ENCODE peak calls at places on chromosome 20, in five cellular contexts. M, O, I, U and R are unnamed samples.

GRCh38 chr20:63165538-63166422 is 50.2 kb downstream of the YTHDF1 start:
- DNase-seq in I (no peak), M (no peak), O (no peak), U (no peak), R (no peak)

GRCh38 chr20:37984018-37984785 is 49.1 kb downstream of the TTI1 start:
- DNase-seq in M (no peak), I (no peak), U (no peak), O (no peak), R (no peak)

GRCh38 chr20:57473246-57474042 is 51.5 kb downstream of the CTCFL start:
- DNase-seq in O (peak), M (peak), I (no peak), U (no peak), R (peak)

GRCh38 chr20:61940976-61941720 is 124.5 kb downstream of the TAF4 start:
- DNase-seq in O (no peak), U (no peak), I (no peak), M (no peak), R (no peak)

GRCh38 chr20:51187318-51187717 is 164.4 kb upstream of the KCNG1 start:
- DNase-seq in I (no peak), M (no peak), O (no peak), U (no peak), R (no peak)

GRCh38 chr20:19026901-19027644 is 185.4 kb upstream of the SLC24A3 start:
- DNase-seq in U (no peak), I (no peak), M (no peak), O (no peak), R (no peak)

GRCh38 chr20:17960927-17961599 is 7.5 kb downstream of the SNX5 start:
- DNase-seq in I (peak), O (peak), U (peak), M (no peak), R (no peak)

GRCh38 chr20:37323985-37324384 is 22.0 kb upstream of the SRC start:
- DNase-seq in M (no peak), I (peak), U (peak), O (peak), R (peak)

GRCh38 chr20:47355489-47356219 is 845 bp downstream of the ZMYND8 start:
- DNase-seq in I (no peak), O (peak), U (peak), M (no peak), R (peak)
- H3K4me3 ChIP-seq in I (peak), O (peak), U (peak), M (peak), R (peak)

DNA sequence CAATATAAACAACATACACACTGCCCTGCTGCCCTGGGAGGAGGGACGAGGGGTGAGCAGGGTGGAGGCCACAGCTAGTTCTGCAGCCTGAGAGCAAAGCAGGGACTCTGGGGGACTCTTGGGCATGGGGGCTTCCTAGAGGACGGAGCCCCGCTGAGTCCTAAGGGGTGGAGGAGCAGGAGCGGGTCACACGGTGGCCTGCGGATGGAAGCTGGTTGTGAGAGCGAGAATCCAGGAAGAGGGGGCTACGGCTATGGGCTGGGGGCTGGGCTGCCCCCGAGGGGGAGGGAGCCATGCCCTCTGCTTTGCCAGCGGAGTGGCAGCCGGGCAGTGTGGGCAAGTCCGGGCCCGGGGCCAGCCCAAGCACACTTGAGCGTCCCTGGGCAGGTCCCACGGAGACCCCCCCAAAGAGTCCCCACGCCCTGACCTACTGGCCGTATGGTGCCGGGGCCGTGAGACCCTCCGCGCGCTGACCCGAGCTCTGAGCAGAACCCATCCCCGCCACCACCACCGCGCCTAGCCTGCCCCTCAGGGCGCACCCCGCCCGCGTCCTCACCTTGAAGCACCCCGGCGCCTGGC is 369 bp downstream of the ADAM33 start:
- DNase-seq in I (no peak), M (no peak), O (no peak), U (no peak), R (no peak)
- H3K4me3 ChIP-seq in I (peak), M (peak), O (peak), U (peak), R (peak)

GRCh38 chr20:25117961-25118360 is 36.0 kb upstream of the VSX1 start:
- DNase-seq in U (no peak), I (no peak), M (no peak), O (no peak), R (no peak)
- H3K4me3 ChIP-seq in U (no peak), I (no peak), M (no peak), O (no peak), R (no peak)

GRCh38 chr20:44248420-44248759 is 1.3 kb downstream of the GDAP1L1 start:
- DNase-seq in M (no peak), U (no peak), I (no peak), O (no peak), R (no peak)

GRCh38 chr20:44247131-44247571 is at the start of gene GDAP1L1:
- DNase-seq in O (no peak), U (peak), M (no peak), I (no peak), R (no peak)

GRCh38 chr20:44251284-44251683 is 4.2 kb downstream of the GDAP1L1 start:
- DNase-seq in M (no peak), O (no peak), U (no peak), I (no peak), R (no peak)

GRCh38 chr20:44245977-44246376 is 1.1 kb upstream of the GDAP1L1 start:
- DNase-seq in O (no peak), M (no peak), I (no peak), U (no peak), R (no peak)

DNA sequence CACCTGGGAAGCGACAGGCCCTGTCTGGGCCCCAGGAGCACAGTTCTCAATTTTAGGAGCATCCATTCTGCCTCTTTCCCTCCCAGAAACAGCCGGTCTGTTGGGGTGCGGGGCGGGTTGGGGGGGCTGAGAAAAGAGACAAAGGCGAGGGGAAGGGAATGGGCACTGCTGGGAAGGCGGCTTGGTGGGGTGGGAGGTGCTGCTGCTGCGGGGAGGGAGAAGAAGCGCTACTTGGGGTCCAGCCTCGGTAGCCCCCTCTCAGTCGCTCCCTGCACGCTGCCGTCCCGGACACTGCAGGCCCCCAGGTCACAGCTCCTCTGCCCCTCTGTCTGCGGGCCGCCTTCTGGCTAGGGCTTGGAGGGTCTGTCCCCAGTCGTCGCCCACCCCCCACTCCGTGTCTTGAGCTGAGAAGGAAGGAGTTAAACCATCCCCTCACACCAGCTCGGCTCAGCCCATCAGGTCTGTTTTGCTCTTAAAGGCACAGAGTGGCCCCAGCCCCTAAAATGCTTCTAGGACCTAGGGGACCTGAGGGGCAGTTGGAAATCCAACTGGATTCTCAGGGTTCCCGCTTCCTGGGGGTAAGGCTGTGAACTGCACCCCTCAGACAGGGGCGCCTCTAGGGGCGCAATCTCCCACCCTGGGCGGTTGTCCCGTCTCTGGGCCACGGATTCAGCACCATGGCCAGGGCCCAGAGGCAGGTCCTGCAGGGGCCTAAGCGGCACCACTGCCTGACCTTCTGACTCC is 740 bp downstream of the GDAP1L1 start:
- DNase-seq in U (peak), I (peak), O (peak), M (peak), R (peak)
- H3K4me3 ChIP-seq in U (no peak), I (no peak), O (no peak), M (no peak), R (no peak)

GRCh38 chr20:60424267-60424904 is 466.2 kb downstream of the CDH26 start:
- DNase-seq in U (no peak), M (no peak), I (no peak), O (peak), R (no peak)
- H3K4me3 ChIP-seq in U (no peak), M (no peak), I (no peak), O (no peak), R (no peak)

DNA sequence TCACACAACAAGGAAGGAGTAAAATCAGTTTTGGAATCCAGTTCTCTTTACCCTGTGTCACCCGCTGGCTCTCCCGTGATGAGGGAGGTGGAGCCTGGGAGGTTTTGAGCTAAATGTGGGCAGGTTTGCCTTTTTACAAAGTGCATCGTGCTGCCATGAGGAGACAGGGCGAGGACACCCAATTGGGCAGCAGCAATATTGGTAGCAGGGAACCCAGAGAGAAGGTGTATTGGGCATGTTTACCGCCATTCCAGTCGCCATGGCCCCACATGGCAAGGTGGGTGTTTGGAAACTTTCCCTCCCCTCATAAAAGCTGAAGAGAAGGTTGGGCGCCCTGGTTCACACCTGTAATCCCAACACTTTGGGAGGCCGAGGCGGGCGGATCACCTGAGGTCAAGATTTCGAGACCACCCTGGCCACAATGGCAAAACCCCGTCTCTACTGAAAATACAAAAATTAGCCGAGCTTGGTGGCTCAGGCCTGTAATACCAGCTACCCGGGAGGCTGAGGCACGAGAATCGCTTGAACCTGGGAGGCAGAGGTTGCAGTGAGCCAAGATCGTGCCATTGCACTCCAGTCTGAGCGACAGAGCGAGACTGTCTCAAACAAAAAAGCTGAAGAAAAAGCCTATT is 3.5 kb upstream of the UBE2V1 start:
- DNase-seq in O (no peak), M (no peak), U (no peak), I (no peak), R (no peak)
- H3K4me3 ChIP-seq in O (peak), M (peak), U (peak), I (peak), R (peak)

GRCh38 chr20:44471481-44471882 is 4.2 kb upstream of the TTPAL start:
- DNase-seq in I (no peak), U (peak), M (peak), O (peak), R (peak)

GRCh38 chr20:44467289-44467883 is 8.3 kb upstream of the TTPAL start:
- DNase-seq in U (peak), O (no peak), M (peak), I (no peak), R (peak)

GRCh38 chr20:44470327-44470726 is 5.3 kb upstream of the TTPAL start:
- DNase-seq in U (no peak), M (no peak), O (no peak), I (no peak), R (no peak)

GRCh38 chr20:44465001-44465560 is 10.6 kb upstream of the TTPAL start:
- DNase-seq in U (no peak), O (no peak), M (no peak), I (no peak), R (no peak)

GRCh38 chr20:44468044-44468782 is 7.5 kb upstream of the TTPAL start:
- DNase-seq in M (no peak), O (no peak), I (no peak), U (no peak), R (no peak)
- H3K4me3 ChIP-seq in M (no peak), O (no peak), I (no peak), U (peak), R (no peak)